ENCODE peak calls at places on chromosomes 11 and 22, in six cellular contexts. L is A549, R is mammary epithelial cell, X is H9, Y is AG09319, H is GM23338. Q is an unnamed sample.

GRCh38 chr22:46084943-46085830 is 65.1 kb upstream of the PPARA start:
- DNase-seq in Y (peak), H (no peak), R (peak), X (no peak), L (peak), Q (no peak)

GRCh38 chr11:36447514-36447913 is 62.6 kb downstream of the TRAF6 start:
- DNase-seq in X (no peak), L (no peak), H (peak), Y (no peak), R (no peak), Q (no peak)

GRCh38 chr11:118076754-118077281 is at the start of gene TMPRSS4:
- DNase-seq in L (no peak), R (peak), H (peak), Y (no peak), X (peak), Q (no peak)

GRCh38 chr22:24944224-24944937 is 2.1 kb downstream of the LHFPL7 start:
- DNase-seq in H (no peak), R (no peak), Y (no peak), X (no peak), L (no peak), Q (no peak)

GRCh38 chr22:45319319-45319675 is 9.6 kb downstream of the FAM118A start:
- DNase-seq in L (no peak), H (peak), Y (no peak), R (no peak), X (no peak), Q (no peak)

GRCh38 chr11:124470516-124471231 is 25.2 kb upstream of the OR8B8 start:
- DNase-seq in Y (no peak), H (no peak), R (no peak), L (no peak), X (no peak), Q (no peak)

GRCh38 chr11:45089845-45090499 is 56.5 kb upstream of the PRDM11 start:
- DNase-seq in H (peak), X (peak), Y (peak), R (peak), L (peak), Q (no peak)

GRCh38 chr11:4606231-4607015 is 1.6 kb downstream of the TRIM68 start:
- DNase-seq in L (no peak), Y (peak), X (no peak), H (no peak), R (no peak), Q (no peak)

GRCh38 chr22:45006101-45006872 is 3.5 kb downstream of the PHF21B start:
- DNase-seq in X (no peak), Y (no peak), L (no peak), H (peak), R (no peak), Q (no peak)

GRCh38 chr11:66686801-66687750 is 9.4 kb upstream of the RBM4B start:
- DNase-seq in Y (no peak), R (peak), H (no peak), L (no peak), X (no peak), Q (no peak)

GRCh38 chr22:50399751-50400331 is 56.7 kb downstream of the PPP6R2 start:
- DNase-seq in X (peak), L (peak), R (no peak), H (peak), Y (no peak), Q (no peak)

GRCh38 chr11:77294040-77294439 is 7.4 kb downstream of the GDPD4 start:
- DNase-seq in X (no peak), H (no peak), L (no peak), R (no peak), Y (no peak), Q (no peak)

GRCh38 chr11:104650234-104650633 is 248.0 kb downstream of the CASP12 start:
- DNase-seq in Y (no peak), R (no peak), X (no peak), L (peak), H (peak), Q (no peak)

GRCh38 chr22:42716221-42716620 is 4.4 kb downstream of the A4GALT start:
- DNase-seq in L (no peak), X (no peak), R (no peak), Y (no peak), H (no peak), Q (no peak)

GRCh38 chr11:35134403-35135126 is 4.4 kb upstream of the CD44 start:
- DNase-seq in X (no peak), Y (no peak), R (no peak), H (no peak), L (no peak), Q (no peak)

GRCh38 chr11:117121176-117121575 is 22.9 kb upstream of the PAFAH1B2 start:
- DNase-seq in Y (no peak), L (no peak), R (no peak), H (no peak), X (no peak), Q (no peak)

GRCh38 chr11:77127969-77128691 is at the start of gene MYO7A:
- DNase-seq in X (peak), R (no peak), Y (no peak), L (no peak), H (peak), Q (no peak)

GRCh38 chr11:68043349-68044144 is 4.7 kb downstream of the TCIRG1 start:
- DNase-seq in L (peak), Y (peak), X (peak), H (no peak), R (no peak), Q (peak)

GRCh38 chr11:19039409-19039808 is 21.1 kb downstream of the MRGPRX2 start:
- DNase-seq in R (no peak), Y (no peak), H (no peak), X (no peak), L (no peak), Q (no peak)

GRCh38 chr11:134537296-134537695 is 125.3 kb upstream of the B3GAT1 start:
- DNase-seq in Y (no peak), L (no peak), H (no peak), R (no peak), X (peak), Q (peak)

GRCh38 chr11:34243620-34244493 is 114.0 kb downstream of the ABTB2 start:
- DNase-seq in X (no peak), Y (no peak), H (no peak), L (peak), R (peak), Q (no peak)

GRCh38 chr22:30453731-30454510 is 17.9 kb downstream of the SEC14L3 start:
- DNase-seq in H (peak), L (peak), Y (no peak), X (no peak), R (no peak), Q (no peak)

GRCh38 chr11:131845255-131845654 is 474.8 kb downstream of the NTM start:
- DNase-seq in H (peak), R (no peak), X (no peak), Y (no peak), L (no peak), Q (no peak)

GRCh38 chr11:2142762-2143202 is 3.6 kb upstream of the IGF2 start:
- DNase-seq in R (peak), L (no peak), H (no peak), X (no peak), Y (no peak), Q (no peak)

GRCh38 chr11:45754261-45754709 is 50.7 kb upstream of the SLC35C1 start:
- DNase-seq in L (no peak), H (peak), Y (no peak), R (no peak), X (no peak), Q (no peak)

GRCh38 chr11:86632499-86633269 is 39.7 kb downstream of the ME3 start:
- DNase-seq in R (peak), Y (peak), L (peak), X (peak), H (peak), Q (peak)

GRCh38 chr11:132177106-132177505 is 806.7 kb downstream of the NTM start:
- DNase-seq in H (peak), X (no peak), R (peak), L (no peak), Y (no peak), Q (no peak)

GRCh38 chr11:82722236-82722635 is 11.4 kb downstream of the FAM181B start:
- DNase-seq in L (no peak), R (no peak), X (no peak), Y (no peak), H (no peak), Q (no peak)

GRCh38 chr11:12727556-12728070 is 53.4 kb downstream of the TEAD1 start:
- DNase-seq in H (no peak), R (no peak), Y (no peak), X (no peak), L (no peak), Q (no peak)

GRCh38 chr11:17541330-17541885 is 2.8 kb downstream of the USH1C start:
- DNase-seq in H (no peak), L (no peak), X (no peak), Y (no peak), R (peak), Q (no peak)

GRCh38 chr11:116990061-116990473 is 108.2 kb downstream of the SIK3 start:
- DNase-seq in H (no peak), L (no peak), R (peak), Y (peak), X (no peak), Q (no peak)

GRCh38 chr11:83054001-83054400 is 17.7 kb downstream of the RAB30 start:
- DNase-seq in R (no peak), H (no peak), Y (no peak), L (no peak), X (no peak), Q (no peak)

GRCh38 chr11:65885808-65886536 is 2.3 kb downstream of the FIBP start:
- DNase-seq in L (no peak), X (no peak), Y (no peak), R (no peak), H (no peak), Q (no peak)

GRCh38 chr11:32143378-32143777 is 52.5 kb downstream of the RCN1 start:
- DNase-seq in Y (no peak), X (no peak), L (no peak), H (no peak), R (no peak), Q (no peak)

GRCh38 chr11:113114452-113115027 is 153.3 kb downstream of the NCAM1 start:
- DNase-seq in H (peak), R (peak), Y (no peak), L (peak), X (peak), Q (no peak)

GRCh38 chr11:43812471-43812870 is 68.2 kb upstream of the ALKBH3 start:
- DNase-seq in R (no peak), X (no peak), L (no peak), H (no peak), Y (no peak), Q (no peak)

GRCh38 chr11:64003807-64004589 is 17.8 kb downstream of the OTUB1 start:
- DNase-seq in X (no peak), Y (no peak), R (no peak), L (peak), H (no peak), Q (no peak)

GRCh38 chr22:50209893-50210292 is 9.1 kb downstream of the SELENOO start:
- DNase-seq in Y (peak), R (peak), X (no peak), H (peak), L (peak), Q (no peak)

DNA sequence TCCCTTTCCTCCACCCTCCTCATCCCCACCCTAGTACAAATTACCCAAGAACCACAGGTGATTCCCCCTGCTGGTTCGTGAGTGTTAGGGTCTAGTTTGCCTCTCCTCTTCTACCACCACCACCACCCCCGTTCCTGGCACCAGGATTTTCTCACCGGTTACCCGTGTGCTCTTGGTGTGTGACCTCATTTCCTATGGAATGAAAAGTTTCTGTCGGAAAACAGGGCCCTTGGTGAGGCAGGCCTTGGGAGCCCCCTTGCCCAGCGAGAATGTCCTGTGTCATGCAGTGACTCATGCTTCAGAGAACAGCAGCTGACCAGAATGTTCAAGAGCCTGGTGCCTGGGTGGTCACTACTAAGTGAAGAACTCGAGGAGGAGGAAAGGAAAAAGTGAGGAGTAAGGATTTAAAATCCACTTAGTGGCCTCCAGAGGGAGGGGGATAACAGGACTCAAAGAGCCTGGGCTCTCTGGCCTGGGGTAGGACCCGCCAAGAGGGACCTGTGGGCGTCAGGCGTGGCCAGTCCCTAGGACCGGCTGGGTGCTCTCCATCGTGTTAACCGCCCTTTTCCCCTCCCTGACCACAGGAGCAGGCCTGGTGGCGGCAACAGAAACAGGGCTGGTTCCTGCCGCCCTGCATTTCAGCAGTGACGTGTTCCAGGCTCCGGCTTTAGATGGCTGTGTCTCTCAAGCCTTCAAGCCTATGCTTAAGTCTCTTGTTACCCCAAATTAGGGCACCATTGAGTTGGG is 30.2 kb downstream of the C22orf31 start:
- DNase-seq in X (peak), Y (no peak), H (peak), R (peak), L (peak), Q (peak)
- TF ChIP-seq CTCF in X (peak), Y (no peak), H (peak), R (no peak), L (no peak), Q (no peak)

GRCh38 chr11:61059260-61059752 is 43.0 kb upstream of the CD5 start:
- DNase-seq in X (no peak), H (no peak), R (no peak), Y (no peak), L (no peak), Q (no peak)

GRCh38 chr11:61065955-61066638 is 36.2 kb upstream of the CD5 start:
- DNase-seq in H (no peak), Y (no peak), R (no peak), L (no peak), X (peak), Q (peak)

GRCh38 chr11:61058583-61059259 is 43.6 kb upstream of the CD5 start:
- DNase-seq in R (no peak), L (no peak), H (no peak), Y (no peak), X (peak), Q (no peak)

GRCh38 chr11:61061081-61061826 is 41.0 kb upstream of the CD5 start:
- DNase-seq in Y (no peak), R (peak), X (peak), L (no peak), H (no peak), Q (no peak)

GRCh38 chr11:61062181-61062955 is 39.9 kb upstream of the CD5 start:
- DNase-seq in R (no peak), Y (no peak), H (no peak), L (no peak), X (peak), Q (no peak)
- TF ChIP-seq CTCF in R (no peak), Y (no peak), H (no peak), L (no peak), X (no peak), Q (no peak)

GRCh38 chr11:60633645-60634044 is 65.8 kb upstream of the MS4A8 start:
- DNase-seq in H (no peak), R (no peak), L (no peak), Y (no peak), X (no peak), Q (no peak)

GRCh38 chr11:60629399-60629798 is 70.0 kb upstream of the MS4A8 start:
- DNase-seq in X (no peak), Y (no peak), R (no peak), L (no peak), H (no peak), Q (no peak)

GRCh38 chr11:60631939-60632338 is 67.5 kb upstream of the MS4A8 start:
- DNase-seq in X (no peak), Y (no peak), L (no peak), R (no peak), H (no peak), Q (no peak)

DNA sequence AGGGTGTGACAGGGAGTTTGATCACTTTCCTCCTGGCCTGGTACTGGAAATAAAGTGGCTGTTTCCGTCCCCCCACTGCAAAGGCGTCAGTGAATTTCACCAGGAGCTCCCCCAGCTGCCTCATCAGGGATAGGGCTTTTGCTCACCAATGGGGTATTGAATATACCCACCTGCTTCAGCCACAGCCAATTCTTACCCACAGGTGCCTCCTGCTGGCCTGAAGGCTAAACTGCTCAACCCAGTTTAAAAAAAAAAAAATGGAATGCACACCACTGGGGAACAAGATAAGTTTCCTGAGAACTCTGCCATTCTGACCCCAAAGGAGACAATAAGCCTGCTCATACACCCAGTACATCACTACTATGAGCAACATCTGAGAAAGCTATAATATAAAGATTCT is 65.3 kb upstream of the MS4A8 start:
- DNase-seq in L (no peak), X (peak), H (peak), Y (no peak), R (no peak), Q (no peak)
- TF ChIP-seq CTCF in L (no peak), X (peak), H (peak), Y (no peak), R (peak), Q (peak)

GRCh38 chr22:37198290-37199102 is 10.4 kb upstream of the C1QTNF6 start:
- DNase-seq in R (peak), Y (no peak), X (peak), H (peak), L (peak), Q (peak)

GRCh38 chr22:37201066-37201820 is 11.0 kb downstream of the SSTR3 start:
- DNase-seq in L (no peak), H (no peak), Y (no peak), R (no peak), X (no peak), Q (no peak)

GRCh38 chr22:37199839-37200161 is 11.8 kb upstream of the C1QTNF6 start:
- DNase-seq in H (peak), X (no peak), R (no peak), L (no peak), Y (no peak), Q (no peak)

GRCh38 chr22:37197451-37198289 is 9.6 kb upstream of the C1QTNF6 start:
- DNase-seq in R (peak), Y (no peak), L (peak), X (no peak), H (no peak), Q (no peak)

DNA sequence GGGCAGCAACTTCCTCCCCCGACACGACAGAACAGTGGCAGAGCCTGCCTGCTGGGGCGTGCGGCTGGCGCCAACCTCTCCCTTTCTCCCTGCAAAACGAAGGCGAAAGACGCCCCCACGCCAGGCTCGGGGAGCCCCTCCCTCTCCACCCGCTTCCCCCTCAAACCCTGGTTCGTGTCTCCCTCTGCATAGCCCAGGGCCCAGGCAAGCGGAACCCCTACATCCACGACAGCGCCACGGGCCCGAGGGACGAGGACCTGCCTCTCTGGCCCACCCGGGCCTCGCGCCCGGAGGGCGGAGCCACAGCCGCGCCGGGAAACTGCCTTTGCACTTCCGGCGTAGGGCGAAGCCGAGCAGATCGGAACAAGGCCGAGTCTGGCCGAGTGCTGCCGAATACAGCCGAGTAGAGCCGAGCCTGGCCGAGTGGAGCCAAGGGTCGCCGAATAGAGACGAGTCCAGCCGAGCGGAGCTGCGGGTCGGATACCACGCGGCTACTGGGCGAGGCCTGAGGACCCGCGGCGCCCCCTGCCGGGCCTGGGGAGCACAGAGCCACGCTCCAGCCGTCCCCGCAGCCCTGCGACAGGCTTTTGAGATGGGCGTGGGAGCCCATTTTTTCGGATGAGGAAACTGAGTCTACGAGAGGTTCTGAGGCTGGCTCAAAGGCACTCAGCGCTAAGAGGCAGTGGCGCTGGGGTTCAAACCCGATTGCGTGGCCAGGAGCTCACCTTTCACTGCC is 11.2 kb upstream of the C1QTNF6 start:
- DNase-seq in L (peak), H (peak), R (peak), X (peak), Y (peak), Q (peak)
- TF ChIP-seq CTCF in L (peak), H (peak), R (peak), X (peak), Y (peak), Q (peak)